ENCODE peak calls at places on chromosomes 11 and 22, in ten cellular contexts. K is T-helper 1 cell; Q is stomach; Y is activated naive CD4-positive, alpha-beta T cell; J is amniotic epithelial cell; E is T-cell; B is NCI-H1105; M is islet precursor cell; N is non-pigmented ciliary epithelial cell; S is left ventricle myocardium superior. R is an unnamed sample.

GRCh38 chr11:279966-280761 is 2.0 kb downstream of the NLRP6 start:
- DNase-seq in Y (no peak), N (no peak), J (peak; percentile 21), B (no peak), M (no peak), Q (no peak), S (peak; percentile 52), K (peak; percentile 56), E (peak; percentile 46), R (peak; percentile 72)

GRCh38 chr11:12723410-12724297 is 49.4 kb downstream of the TEAD1 start:
- DNase-seq in B (peak; percentile 52), K (no peak), J (peak; percentile 74), M (peak; percentile 85), E (no peak), Q (peak; percentile 55), S (no peak), Y (no peak), N (no peak), R (peak; percentile 39)

GRCh38 chr11:27124514-27125264 is 84.1 kb downstream of the BBOX1 start:
- DNase-seq in B (no peak), S (no peak), K (no peak), Y (no peak), Q (no peak), E (no peak), J (peak; percentile 52), N (peak; percentile 22), M (no peak), R (no peak)

GRCh38 chr11:32819187-32819586 is 10.5 kb upstream of the PRRG4 start:
- DNase-seq in S (no peak), K (no peak), Y (no peak), M (no peak), N (no peak), E (no peak), Q (no peak), B (no peak), J (no peak), R (no peak)

GRCh38 chr11:43358670-43359431 is at the start of gene TTC17:
- DNase-seq in J (peak; percentile 85), Q (peak; percentile 96), N (peak; percentile 60), K (peak; percentile 88), S (peak; percentile 96), E (peak; percentile 90), B (peak; percentile 96), Y (peak; percentile 78), M (peak; percentile 97), R (peak; percentile 93)

GRCh38 chr22:37219534-37219933 is 7.3 kb upstream of the SSTR3 start:
- DNase-seq in Q (no peak), K (no peak), M (no peak), J (no peak), S (no peak), Y (no peak), N (no peak), B (no peak), E (no peak), R (no peak)

GRCh38 chr11:131025020-131025419 is 108.7 kb upstream of the SNX19 start:
- DNase-seq in Y (no peak), E (no peak), B (peak; percentile 54), Q (no peak), K (no peak), S (no peak), M (peak; percentile 65), J (peak; percentile 39), N (peak; percentile 38), R (no peak)

GRCh38 chr11:95044010-95044409 is 5.2 kb upstream of the KDM4F start:
- DNase-seq in S (no peak), E (no peak), Q (no peak), K (no peak), J (peak; percentile 11), B (no peak), Y (no peak), M (no peak), N (no peak), R (no peak)

GRCh38 chr11:73260127-73260457 is 12.0 kb upstream of the P2RY6 start:
- DNase-seq in M (peak; percentile 31), B (no peak), E (no peak), K (no peak), Q (peak; percentile 14), J (no peak), Y (no peak), N (no peak), S (no peak), R (no peak)

GRCh38 chr11:439315-440064 is 2.3 kb downstream of the ANO9 start:
- DNase-seq in S (peak; percentile 17), Y (no peak), N (no peak), K (no peak), J (no peak), M (no peak), B (no peak), E (no peak), Q (no peak), R (no peak)

GRCh38 chr22:23286296-23286695 is 106.0 kb downstream of the BCR start:
- DNase-seq in K (no peak), S (no peak), B (no peak), M (no peak), Y (no peak), E (no peak), Q (no peak), J (no peak), N (no peak), R (no peak)

GRCh38 chr11:44575288-44575672 is 9.8 kb downstream of the CD82 start:
- DNase-seq in K (no peak), B (no peak), Q (no peak), Y (no peak), J (peak; percentile 89), E (no peak), S (no peak), N (peak; percentile 38), M (no peak), R (no peak)

R was measured in mucosa of gallbladder.